ENCODE peak calls at places on chromosome 18, in four cellular contexts. D is GM12878, R is HL-60, X is K562. H is an unnamed sample.

GRCh38 chr18:62799977-62800376 is 84.6 kb downstream of the PHLPP1 start:
- DNase-seq in X (no peak), D (no peak), R (no peak), H (no peak)

GRCh38 chr18:66867653-66868052 is 263.8 kb upstream of the CDH19 start:
- DNase-seq in X (no peak), D (no peak), R (no peak), H (no peak)

GRCh38 chr18:52222211-52222610 is 117.8 kb upstream of the DCC start:
- DNase-seq in R (no peak), X (no peak), D (no peak), H (no peak)

GRCh38 chr18:76488190-76488589 is 6.9 kb downstream of the ZNF516 start:
- DNase-seq in D (no peak), R (no peak), X (no peak), H (no peak)

GRCh38 chr18:79818036-79818435 is 20.3 kb downstream of the KCNG2 start:
- DNase-seq in R (no peak), X (no peak), D (no peak), H (no peak)

GRCh38 chr18:76208632-76209308 is 286.3 kb downstream of the ZNF516 start:
- DNase-seq in X (no peak), D (no peak), R (no peak), H (no peak)

GRCh38 chr18:46950064-46950656 is 32.8 kb downstream of the KATNAL2 start:
- DNase-seq in D (no peak), X (peak; percentile 16), R (no peak), H (peak; percentile 22)

GRCh38 chr18:58569490-58569911 is 59.4 kb downstream of the ALPK2 start:
- DNase-seq in R (no peak), X (no peak), D (no peak), H (no peak)

GRCh38 chr18:63071566-63072175 is 247.9 kb downstream of the BCL2 start:
- DNase-seq in R (peak; percentile 35), X (no peak), D (no peak), H (no peak)

GRCh38 chr18:23573948-23574431 is 12.3 kb downstream of the NPC1 start:
- DNase-seq in R (no peak), X (peak; percentile 23), D (no peak), H (no peak)

GRCh38 chr18:43774497-43774896 is 497.2 kb upstream of the SYT4 start:
- DNase-seq in X (no peak), R (no peak), D (no peak), H (no peak)

GRCh38 chr18:41323044-41323443 is 632.0 kb upstream of the PIK3C3 start:
- DNase-seq in X (no peak), R (no peak), D (no peak), H (no peak)

GRCh38 chr18:73461780-73462059 is 593.9 kb upstream of the NETO1 start:
- DNase-seq in X (no peak), R (no peak), D (no peak), H (no peak)

GRCh38 chr18:23332356-23332755 is 120.7 kb upstream of the RIOK3 start:
- DNase-seq in D (no peak), X (no peak), R (no peak), H (no peak)

GRCh38 chr18:77166523-77166922 is 33.9 kb upstream of the MBP start:
- DNase-seq in R (no peak), D (no peak), X (no peak), H (no peak)

GRCh38 chr18:28002841-28003240 is 174.1 kb downstream of the CDH2 start:
- DNase-seq in X (no peak), R (no peak), D (no peak), H (no peak)

GRCh38 chr18:76212958-76213357 is 282.1 kb downstream of the ZNF516 start:
- DNase-seq in X (no peak), R (no peak), D (no peak), H (no peak)

GRCh38 chr18:22193466-22193865 is 24.1 kb downstream of the GATA6 start:
- DNase-seq in X (no peak), D (no peak), R (no peak), H (no peak)

GRCh38 chr18:33751613-33752221 is 173.7 kb downstream of the ASXL3 start:
- DNase-seq in R (no peak), X (no peak), D (no peak), H (no peak)
- TF ChIP-seq SPI1 in R (no peak), X (no peak), D (no peak), H (no peak)

GRCh38 chr18:35111086-35111485 is 69.9 kb downstream of the MAPRE2 start:
- DNase-seq in X (no peak), D (no peak), R (no peak), H (no peak)

GRCh38 chr18:35112696-35113095 is 71.5 kb downstream of the MAPRE2 start:
- DNase-seq in R (no peak), D (no peak), X (no peak), H (no peak)

GRCh38 chr18:35116784-35117318 is 75.6 kb downstream of the MAPRE2 start:
- DNase-seq in R (no peak), X (no peak), D (no peak), H (no peak)

GRCh38 chr18:35117372-35117771 is 76.2 kb downstream of the MAPRE2 start:
- DNase-seq in R (no peak), X (no peak), D (no peak), H (no peak)

DNA sequence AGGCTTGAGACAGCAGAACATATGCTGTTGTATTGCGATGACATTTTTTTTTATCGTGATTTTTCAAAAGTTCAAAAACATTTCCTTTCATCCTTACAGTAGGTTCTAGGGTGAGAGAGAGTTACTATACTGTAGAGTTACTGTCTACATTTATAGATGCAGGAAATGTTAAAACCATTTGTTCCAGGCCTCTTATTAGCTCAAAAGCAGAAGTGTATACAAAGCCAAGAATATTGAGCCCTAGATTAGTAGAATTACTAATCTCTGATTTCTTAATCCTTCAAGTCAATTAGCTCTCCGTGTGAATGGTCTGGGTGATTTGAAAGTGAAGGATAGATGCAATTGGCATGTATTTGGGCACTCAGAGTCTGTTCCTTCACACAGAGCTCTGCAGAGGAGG is 73.1 kb downstream of the MAPRE2 start:
- DNase-seq in D (no peak), X (no peak), R (no peak), H (no peak)
- TF ChIP-seq SPI1 in D (no peak), X (no peak), R (peak; percentile 68), H (no peak)

DNA sequence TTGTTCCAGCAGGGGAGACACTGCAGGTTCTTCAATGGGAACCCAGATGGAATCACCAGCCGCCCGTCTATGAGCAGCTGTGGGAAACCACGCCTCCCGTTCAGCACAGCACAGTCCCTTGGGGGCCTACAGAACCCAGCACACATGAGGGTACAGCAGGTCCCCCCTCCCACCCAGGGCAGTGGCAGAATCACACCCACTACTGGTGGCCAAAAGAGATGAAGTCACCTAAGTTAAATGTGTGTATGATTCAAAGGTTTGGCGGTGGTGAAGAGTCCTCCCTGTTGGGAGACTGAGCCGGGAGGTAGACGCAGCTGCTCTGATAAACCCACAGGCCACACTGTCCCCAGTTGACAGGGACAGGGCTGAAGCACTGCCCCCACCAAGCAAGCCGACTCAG is 44.3 kb downstream of the L3MBTL4 start:
- DNase-seq in R (no peak), X (no peak), D (no peak), H (no peak)
- TF ChIP-seq SPI1 in R (no peak), X (no peak), D (no peak), H (no peak)

DNA sequence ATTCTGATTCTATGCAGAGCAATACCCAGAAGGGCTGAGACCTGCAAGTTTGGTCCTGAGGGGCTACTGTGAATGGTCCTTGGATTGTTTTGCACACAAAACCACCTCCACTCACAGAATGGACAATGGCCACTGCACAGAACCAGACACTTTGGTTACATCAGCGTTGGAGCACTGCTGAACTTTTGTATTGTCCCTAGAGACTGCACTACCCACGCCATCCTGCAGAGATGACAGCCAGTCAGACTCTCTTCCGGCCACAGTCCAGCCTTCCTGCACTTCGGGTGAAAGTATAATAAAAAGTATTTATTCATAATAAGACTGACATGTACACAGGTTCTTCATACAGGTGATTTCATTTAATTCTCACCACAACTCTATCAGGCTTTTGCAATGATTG is 35.7 kb downstream of the CELF4 start:
- DNase-seq in R (no peak), X (no peak), D (no peak), H (peak; percentile 55)
- TF ChIP-seq SPI1 in R (no peak), X (no peak), D (no peak), H (no peak)

GRCh38 chr18:9848170-9848854 is 37.5 kb upstream of the TXNDC2 start:
- DNase-seq in D (no peak), X (no peak), R (no peak), H (no peak)
- TF ChIP-seq SPI1 in D (no peak), X (no peak), R (no peak), H (no peak)

DNA sequence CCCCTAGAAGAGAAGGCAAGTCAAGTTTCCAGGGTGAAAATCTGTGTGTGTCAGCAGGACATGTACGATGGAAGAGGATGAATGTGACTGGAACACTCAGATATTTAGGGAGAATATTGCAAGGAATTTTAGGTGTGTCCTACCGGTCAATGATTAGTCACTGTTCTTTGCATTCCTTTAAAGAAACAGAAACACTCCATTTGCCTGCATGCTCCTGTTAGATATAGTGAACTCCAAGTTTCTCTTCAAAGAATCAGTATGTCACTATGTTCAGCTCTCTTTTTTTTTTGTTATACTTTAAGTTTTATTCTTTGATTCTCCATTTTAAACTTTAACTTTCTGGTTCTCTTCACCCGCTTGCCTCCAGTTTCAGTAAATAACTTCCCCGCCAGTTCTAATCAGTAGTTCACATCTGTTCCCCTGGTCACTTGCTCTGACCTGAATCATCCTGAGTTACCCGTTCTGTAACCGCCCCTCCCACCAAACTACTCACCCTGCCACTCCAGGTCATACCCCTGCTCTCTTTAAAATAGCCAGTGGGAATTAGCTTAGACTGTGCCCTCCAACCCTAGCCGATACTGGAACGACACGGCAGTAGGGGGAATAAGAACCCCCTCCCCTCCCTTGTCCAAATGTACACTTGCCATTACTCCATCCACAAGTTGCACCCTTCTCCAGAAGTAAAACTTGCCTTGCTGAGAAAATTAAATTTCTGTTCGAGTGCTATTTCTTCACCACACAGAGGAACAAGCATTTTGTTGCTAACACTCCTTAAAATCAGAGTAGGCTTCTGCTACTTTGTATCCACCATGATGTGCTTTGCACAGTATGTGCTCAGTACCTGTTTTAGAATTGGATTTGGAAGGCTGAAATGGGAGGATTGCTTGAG is 268.4 kb downstream of the METTL4 start:
- DNase-seq in X (peak; percentile 86), D (no peak), R (no peak), H (no peak)
- TF ChIP-seq SPI1 in X (no peak), D (no peak), R (no peak), H (no peak)

GRCh38 chr18:36539674-36540073 is 242.2 kb downstream of the FHOD3 start:
- DNase-seq in R (no peak), D (no peak), X (no peak), H (no peak)
- TF ChIP-seq SPI1 in R (no peak), D (no peak), X (no peak), H (no peak)